ENCODE peak calls at places on chromosomes 2 and 18, in five cellular contexts. S is lower lobe of right lung, O is Peyer's patch, G is neuronal stem cell, U is H9. V is an unnamed sample. For H3K4me1, the result is how much of the 10 kb centered on the place peaks cover.

GRCh38 chr2:155714983-155715382 is 617.5 kb downstream of the NR4A2 start:
- DNase-seq in S (no peak), O (no peak), G (no peak), U (no peak), V (no peak)

GRCh38 chr18:59575995-59576394 is 121.2 kb downstream of the CCBE1 start:
- DNase-seq in S (no peak), O (no peak), G (no peak), U (no peak), V (no peak)

GRCh38 chr2:174779361-174779928 is 15.2 kb upstream of the CHRNA1 start:
- DNase-seq in S (no peak), O (no peak), G (no peak), U (no peak), V (no peak)

GRCh38 chr2:20448246-20449046 is 1.6 kb downstream of the RHOB start:
- DNase-seq in S (no peak), O (no peak), G (no peak), U (peak), V (peak)

GRCh38 chr2:168445960-168446359 is 10.1 kb upstream of the CERS6 start:
- DNase-seq in S (no peak), O (no peak), G (no peak), U (no peak), V (no peak)

GRCh38 chr2:111209045-111209514 is 88.4 kb downstream of the BCL2L11 start:
- DNase-seq in S (no peak), O (no peak), G (no peak), U (no peak), V (no peak)

GRCh38 chr2:191625016-191625415 is 52.9 kb upstream of the NABP1 start:
- DNase-seq in S (peak), O (peak), G (no peak), U (no peak), V (no peak)

GRCh38 chr2:37665038-37665437 is 6.4 kb downstream of the CDC42EP3 start:
- DNase-seq in S (no peak), O (no peak), G (no peak), U (no peak), V (no peak)

GRCh38 chr2:216159646-216160045 is 50.5 kb downstream of the XRCC5 start:
- DNase-seq in S (no peak), O (no peak), G (no peak), U (no peak), V (no peak)

GRCh38 chr18:3266062-3266608 is 4.2 kb downstream of the MYL12B start:
- DNase-seq in S (no peak), O (no peak), G (no peak), U (no peak), V (no peak)

GRCh38 chr18:3265564-3266033 is 3.7 kb downstream of the MYL12B start:
- DNase-seq in S (no peak), O (no peak), G (no peak), U (no peak), V (no peak)

GRCh38 chr18:3269900-3270299 is 8.0 kb downstream of the MYL12B start:
- DNase-seq in S (no peak), O (no peak), G (no peak), U (no peak), V (no peak)

GRCh38 chr18:3268306-3268705 is 6.4 kb downstream of the MYL12B start:
- DNase-seq in S (no peak), O (no peak), G (no peak), U (no peak), V (no peak)

DNA sequence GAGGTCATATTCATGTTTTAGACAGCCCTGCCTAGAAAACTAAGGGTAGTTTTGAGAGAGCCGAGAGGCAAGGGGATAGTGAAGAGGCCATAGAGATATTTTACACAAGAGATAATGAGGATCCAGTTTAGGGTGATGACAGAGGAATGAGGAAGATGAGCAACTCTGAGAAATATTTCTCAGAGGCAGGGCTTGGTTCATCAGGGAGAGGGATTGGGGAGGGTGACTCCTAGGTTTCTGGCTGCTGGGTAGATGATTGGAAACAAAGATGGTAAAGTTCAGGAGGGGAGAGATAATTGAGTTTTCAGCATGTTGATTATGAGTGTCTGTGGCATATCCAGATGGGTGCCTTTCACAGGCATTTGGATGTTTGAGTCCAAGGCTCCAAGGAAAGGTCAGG is 7.3 kb downstream of the MYL12B start:
- DNase-seq in S (no peak), O (no peak), G (no peak), U (no peak), V (no peak)
- H3K4me1 ChIP-seq in S (half or more), O (under half), G (under half), U (under half), V (under half)

GRCh38 chr2:48114256-48114655 is 208.0 kb upstream of the FBXO11 start:
- DNase-seq in S (no peak), O (no peak), G (no peak), U (no peak), V (peak)
- H3K27ac ChIP-seq in S (no peak), O (peak), G (no peak), U (no peak), V (no peak)

GRCh38 chr2:176490061-176490861 is 221.0 kb downstream of the MTX2 start:
- DNase-seq in S (no peak), O (no peak), G (peak), U (peak), V (peak)
- H3K4me1 ChIP-seq in S (under half), O (under half), G (under half), U (under half), V (under half)

DNA sequence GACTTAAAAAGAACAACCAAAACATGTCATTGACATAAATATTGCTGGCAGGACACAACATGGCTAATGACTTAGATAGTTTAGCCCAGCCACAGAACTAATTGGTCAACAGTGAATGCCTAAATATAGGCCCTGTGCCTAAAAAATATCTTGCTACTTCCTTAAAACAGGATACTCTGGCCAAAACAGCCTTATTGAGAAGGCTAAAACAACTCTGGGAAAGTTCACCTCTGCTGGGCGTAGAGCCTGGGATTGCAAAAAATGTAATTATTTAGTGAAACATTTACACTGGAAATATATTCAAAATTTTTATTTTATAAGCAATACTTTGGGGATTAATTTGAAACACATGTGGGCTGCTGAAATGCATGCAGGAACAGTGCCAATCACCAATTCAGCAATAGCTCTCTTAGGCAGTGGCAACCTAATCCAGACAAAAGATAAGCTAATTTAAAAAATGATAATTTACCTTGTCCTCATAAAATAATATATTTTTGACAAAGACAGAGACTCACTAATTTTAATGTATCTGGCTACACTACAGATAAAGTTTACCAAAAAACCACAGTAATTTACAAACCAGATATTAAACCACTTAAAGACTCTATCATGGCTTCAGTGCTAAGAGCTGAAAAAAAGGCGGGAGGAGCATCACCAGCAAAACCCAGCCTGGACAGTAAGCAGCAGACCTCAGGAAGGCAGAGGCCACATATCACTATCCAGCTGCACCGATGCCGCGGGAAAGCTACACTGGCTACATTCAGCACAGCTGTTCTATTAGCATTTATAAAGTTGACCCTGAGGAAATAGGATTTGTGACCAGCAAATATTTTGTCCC is 18.5 kb downstream of the TRAK2 start:
- DNase-seq in S (no peak), O (no peak), G (no peak), U (no peak), V (peak)
- H3K27ac ChIP-seq in S (peak), O (peak), G (no peak), U (no peak), V (peak)

GRCh38 chr2:127091886-127092285 is 15.1 kb downstream of the BIN1 start:
- DNase-seq in S (no peak), O (no peak), G (no peak), U (no peak), V (no peak)
- H3K4me1 ChIP-seq in S (under half), O (under half), G (under half), U (under half), V (under half)

GRCh38 chr2:154433010-154433409 is 265.5 kb upstream of the KCNJ3 start:
- DNase-seq in S (no peak), O (no peak), G (no peak), U (no peak), V (no peak)

GRCh38 chr2:154439156-154439555 is 259.3 kb upstream of the KCNJ3 start:
- DNase-seq in S (no peak), O (no peak), G (no peak), U (no peak), V (no peak)

GRCh38 chr2:154437104-154437503 is 261.4 kb upstream of the KCNJ3 start:
- DNase-seq in S (no peak), O (no peak), G (no peak), U (no peak), V (no peak)
- H3K27ac ChIP-seq in S (no peak), O (no peak), G (no peak), U (no peak), V (no peak)

DNA sequence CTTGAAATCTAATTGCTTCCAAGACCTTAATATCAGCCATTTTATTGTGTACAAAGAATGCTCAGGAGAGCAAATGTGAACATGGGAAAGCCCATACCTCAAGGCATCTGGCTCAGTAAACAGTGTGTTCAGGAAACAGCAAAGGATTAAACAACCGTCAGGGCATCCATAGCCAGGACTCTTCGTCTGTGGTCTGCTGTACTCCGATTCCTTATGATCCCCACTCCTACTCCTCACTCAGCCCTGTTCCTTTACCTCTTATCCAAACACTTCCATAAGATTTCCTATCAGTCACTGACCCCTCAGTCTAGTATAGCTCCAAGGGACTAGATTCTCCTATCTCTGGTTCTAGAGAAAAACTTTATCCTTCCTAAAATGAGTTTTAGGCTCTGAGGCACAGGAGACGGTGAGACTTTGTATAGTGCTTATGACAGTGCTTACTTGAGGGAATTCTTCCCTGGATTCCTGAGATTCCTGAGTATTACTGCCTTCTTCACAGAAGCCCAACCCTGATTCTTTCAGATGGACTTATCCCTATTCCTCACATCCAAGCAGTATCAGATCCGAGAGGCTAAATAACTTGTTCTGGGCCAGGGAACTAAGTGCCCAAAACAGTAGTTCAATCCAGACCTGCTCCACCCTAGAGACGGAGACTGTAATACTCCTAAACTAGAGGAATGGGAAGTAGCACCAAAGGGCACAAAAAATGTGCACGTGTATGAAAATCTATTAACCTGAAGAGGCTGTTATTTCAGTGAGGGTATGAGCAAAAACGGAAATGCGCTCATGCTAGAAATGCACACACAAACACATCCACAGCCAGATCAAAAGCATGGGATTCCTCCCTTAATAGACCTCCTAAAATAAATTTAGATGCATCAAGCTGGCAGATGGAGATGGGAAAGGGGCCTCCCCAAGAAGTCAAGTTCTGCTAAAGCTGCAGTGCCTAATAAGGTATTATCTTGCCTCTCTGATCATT is 42.1 kb upstream of the SIGLEC15 start:
- DNase-seq in S (no peak), O (no peak), G (no peak), U (no peak), V (no peak)
- H3K4me1 ChIP-seq in S (under half), O (under half), G (under half), U (under half), V (under half)

GRCh38 chr2:172535119-172535518 is 20.8 kb upstream of the PDK1 start:
- DNase-seq in S (no peak), O (no peak), G (no peak), U (no peak), V (no peak)

GRCh38 chr2:172531309-172531708 is 24.6 kb upstream of the PDK1 start:
- DNase-seq in S (no peak), O (no peak), G (no peak), U (no peak), V (no peak)

GRCh38 chr2:172533687-172534086 is 22.2 kb upstream of the PDK1 start:
- DNase-seq in S (no peak), O (no peak), G (no peak), U (no peak), V (no peak)
- H3K27ac ChIP-seq in S (no peak), O (no peak), G (no peak), U (peak), V (no peak)

GRCh38 chr18:58308463-58308862 is 264.4 kb downstream of the NEDD4L start:
- DNase-seq in S (no peak), O (no peak), G (no peak), U (no peak), V (no peak)
- H3K4me1 ChIP-seq in S (under half), O (under half), G (under half), U (under half), V (under half)